ENCODE peak calls at places on chromosomes 2 and 18, in six cellular contexts. Q is nephron progenitor cell; K is dorsolateral prefrontal cortex; S is SHP77; R is frontal cortex; B is naive thymus-derived CD4-positive, alpha-beta T cell. J is an unnamed sample.

GRCh38 chr2:145258903-145259579 is 739.1 kb upstream of the ZEB2 start:
- DNase-seq in Q (no peak), K (no peak), S (no peak), R (no peak), B (no peak), J (no peak)

GRCh38 chr2:32947484-32948143 is 861 bp downstream of the LTBP1 start:
- DNase-seq in Q (peak; percentile 71), K (no peak), S (no peak), R (peak; percentile 42), B (peak; percentile 10), J (peak; percentile 64)

GRCh38 chr2:113211226-113212105 is 37.7 kb downstream of the PSD4 start:
- DNase-seq in Q (no peak), K (no peak), S (no peak), R (no peak), B (no peak), J (peak; percentile 77)

GRCh38 chr2:230669386-230669935 is 43.2 kb upstream of the CAB39 start:
- DNase-seq in Q (no peak), K (no peak), S (no peak), R (no peak), B (no peak), J (no peak)

GRCh38 chr2:223123859-223124610 is 72.0 kb downstream of the KCNE4 start:
- DNase-seq in Q (no peak), K (no peak), S (no peak), R (no peak), B (no peak), J (no peak)

GRCh38 chr18:46174317-46175039 is 70.3 kb downstream of the HAUS1 start:
- DNase-seq in Q (peak; percentile 62), K (peak; percentile 38), S (no peak), R (peak; percentile 44), B (peak; percentile 27), J (peak; percentile 32)

GRCh38 chr2:192267484-192267883 is 72.8 kb upstream of the TMEFF2 start:
- DNase-seq in Q (no peak), K (no peak), S (no peak), R (no peak), B (no peak), J (peak; percentile 91)

GRCh38 chr2:47172922-47173695 is 18.0 kb upstream of the STPG4 start:
- DNase-seq in Q (no peak), K (no peak), S (no peak), R (no peak), B (no peak), J (no peak)

GRCh38 chr2:100857915-100858314 is 38.0 kb downstream of the NPAS2 start:
- DNase-seq in Q (no peak), K (no peak), S (no peak), R (no peak), B (no peak), J (peak; percentile 62)

GRCh38 chr2:55277310-55277709 is 8.3 kb upstream of the MTIF2 start:
- DNase-seq in Q (no peak), K (no peak), S (no peak), R (no peak), B (no peak), J (no peak)

GRCh38 chr2:108243566-108243965 is 3.8 kb downstream of the SULT1C3 start:
- DNase-seq in Q (no peak), K (no peak), S (no peak), R (no peak), B (no peak), J (peak; percentile 79)

GRCh38 chr18:45014047-45014501 is 333.4 kb downstream of the SETBP1 start:
- DNase-seq in Q (no peak), K (peak; percentile 47), S (no peak), R (no peak), B (no peak), J (peak; percentile 80)

J was measured in bronchial epithelial cell.